ENCODE peak calls at places on chromosomes 11 and 22, in four cellular contexts. B, N, T and C are unnamed samples.

GRCh38 chr22:44907765-44908737 is 101.8 kb downstream of the PHF21B start:
- DNase-seq in B (no peak), N (no peak), T (no peak), C (no peak)

GRCh38 chr22:36433318-36434231 is 45.8 kb upstream of the MYH9 start:
- DNase-seq in B (peak), N (no peak), T (no peak), C (no peak)

GRCh38 chr11:46278387-46279173 is 1.1 kb downstream of the CREB3L1 start:
- DNase-seq in B (peak), N (peak), T (peak), C (no peak)

GRCh38 chr11:57303990-57304579 is 20.7 kb downstream of the TNKS1BP1 start:
- DNase-seq in B (no peak), N (no peak), T (no peak), C (peak)

GRCh38 chr11:111521132-111521531 is 6.6 kb downstream of the HOATZ start:
- DNase-seq in B (no peak), N (no peak), T (no peak), C (no peak)

GRCh38 chr11:75524576-75525432 is 937 bp downstream of the GDPD5 start:
- DNase-seq in B (peak), N (peak), T (peak), C (no peak)

GRCh38 chr11:36146437-36146836 is 142.8 kb downstream of the COMMD9 start:
- DNase-seq in B (no peak), N (no peak), T (no peak), C (no peak)

GRCh38 chr22:31248138-31248745 is 36.1 kb downstream of the LIMK2 start:
- DNase-seq in B (peak), N (peak), T (peak), C (peak)

GRCh38 chr22:45975266-45976161 is 1.4 kb downstream of the WNT7B start:
- DNase-seq in B (no peak), N (no peak), T (peak), C (no peak)

GRCh38 chr22:19776433-19777031 is 16.0 kb downstream of the TBX1 start:
- DNase-seq in B (no peak), N (peak), T (peak), C (no peak)
- TF ChIP-seq EP300 in B (no peak), N (no peak), T (no peak), C (no peak)

DNA sequence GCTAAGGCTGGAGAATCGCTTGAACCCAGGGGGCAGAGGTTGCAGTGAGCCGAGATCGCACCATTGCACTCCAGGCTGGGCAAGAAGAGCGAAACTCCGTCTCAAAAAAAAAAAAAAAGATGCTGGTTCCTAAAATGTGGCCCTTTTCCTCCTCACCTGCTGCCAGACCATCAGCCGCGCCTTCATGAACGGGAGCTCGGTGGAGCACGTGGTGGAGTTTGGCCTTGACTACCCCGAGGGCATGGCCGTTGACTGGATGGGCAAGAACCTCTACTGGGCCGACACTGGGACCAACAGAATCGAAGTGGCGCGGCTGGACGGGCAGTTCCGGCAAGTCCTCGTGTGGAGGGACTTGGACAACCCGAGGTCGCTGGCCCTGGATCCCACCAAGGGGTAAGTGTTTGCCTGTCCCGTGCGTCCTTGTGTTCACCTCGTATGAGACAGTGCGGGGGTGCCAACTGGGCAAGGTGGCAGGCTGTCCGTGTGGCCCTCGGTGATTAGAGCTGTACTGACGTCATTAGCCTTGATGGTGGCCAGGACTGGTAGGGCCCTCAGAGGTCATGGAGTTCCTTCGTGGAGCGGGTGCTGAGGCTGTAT is 50.7 kb upstream of the PPP6R3 start:
- DNase-seq in B (no peak), N (no peak), T (peak), C (no peak)
- TF ChIP-seq POLR2A in B (no peak), N (no peak), T (no peak), C (no peak)

GRCh38 chr11:65180877-65181568 is 705 bp upstream of the CAPN1 start:
- DNase-seq in B (peak), N (peak), T (peak), C (peak)
- TF ChIP-seq EP300 in B (no peak), N (no peak), T (no peak), C (no peak)

GRCh38 chr22:38239101-38239761 is 33.6 kb downstream of the TMEM184B start:
- DNase-seq in B (no peak), N (no peak), T (peak), C (no peak)

GRCh38 chr22:38235240-38235850 is 33.6 kb downstream of the MAFF start:
- DNase-seq in B (no peak), N (no peak), T (no peak), C (peak)

GRCh38 chr22:38240734-38241252 is 32.0 kb downstream of the TMEM184B start:
- DNase-seq in B (peak), N (no peak), T (no peak), C (no peak)

GRCh38 chr22:38236786-38237185 is 35.0 kb downstream of the MAFF start:
- DNase-seq in B (peak), N (no peak), T (no peak), C (peak)

DNA sequence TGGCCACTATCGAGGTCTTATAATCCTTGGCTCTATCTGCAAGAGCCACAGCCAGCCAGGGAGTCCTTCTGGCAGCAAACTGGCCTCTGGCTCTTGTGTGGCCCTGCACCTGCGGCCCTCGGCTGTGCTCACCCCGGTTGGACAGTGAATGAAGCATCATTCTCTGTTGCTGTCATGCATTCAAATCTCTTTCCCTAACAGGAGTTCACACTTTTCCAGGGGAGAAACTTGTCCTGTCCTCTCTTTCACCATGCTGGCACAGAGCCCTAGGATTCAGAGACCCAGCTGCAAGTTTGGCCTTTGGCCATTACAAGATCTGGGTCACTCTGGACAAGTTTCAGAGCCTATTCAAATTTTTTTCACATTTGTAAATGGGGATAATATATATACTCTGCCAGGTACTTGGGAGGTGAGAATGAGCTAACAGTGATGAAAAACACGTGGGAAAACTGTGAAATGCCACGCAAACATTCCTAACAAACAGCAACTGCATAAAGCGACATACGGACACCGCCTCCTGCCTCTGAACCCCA is 34.2 kb downstream of the TMEM184B start:
- DNase-seq in B (no peak), N (peak), T (peak), C (no peak)
- TF ChIP-seq POLR2A in B (no peak), N (no peak), T (no peak), C (no peak)